ENCODE peak calls at places on chromosomes 4 and X, in five cellular contexts. N is HCEC 1CT; T is NCI-H1092; K is CD8-positive, alpha-beta T cell; Z is lung microvascular endothelial cell. F is an unnamed sample.

GRCh38 chr4:11548529-11549176 is 120.0 kb upstream of the HS3ST1 start:
- DNase-seq in N (no peak), T (no peak), K (no peak), Z (no peak), F (no peak)

GRCh38 chrX:47611926-47612325 is 7.7 kb downstream of the SYN1 start:
- DNase-seq in N (no peak), T (no peak), K (no peak), Z (no peak), F (no peak)

GRCh38 chr4:24980064-24980690 is 50.6 kb downstream of the LGI2 start:
- DNase-seq in N (peak), T (peak), K (no peak), Z (peak), F (peak)

GRCh38 chrX:1205681-1206611 is 6.5 kb downstream of the CRLF2 start:
- DNase-seq in N (peak), T (no peak), K (peak), Z (peak), F (peak)

GRCh38 chr4:68951078-68951805 is at the start of gene UGT2A3:
- DNase-seq in N (no peak), T (no peak), K (no peak), Z (no peak), F (no peak)

GRCh38 chrX:84219551-84219950 is 31.6 kb upstream of the RPS6KA6 start:
- DNase-seq in N (peak), T (no peak), K (no peak), Z (no peak), F (no peak)

GRCh38 chr4:40547446-40548132 is 82.1 kb downstream of the RBM47 start:
- DNase-seq in N (no peak), T (no peak), K (no peak), Z (no peak), F (no peak)

GRCh38 chrX:72716766-72717165 is 2.7 kb upstream of the PHKA1 start:
- DNase-seq in N (no peak), T (no peak), K (no peak), Z (no peak), F (no peak)

GRCh38 chr4:2254665-2255500 is 7.0 kb downstream of the MXD4 start:
- DNase-seq in N (no peak), T (no peak), K (peak), Z (no peak), F (no peak)

GRCh38 chrX:151697537-151697936 is 2.3 kb downstream of the PRRG3 start:
- DNase-seq in N (no peak), T (no peak), K (no peak), Z (no peak), F (peak)

GRCh38 chrX:53456254-53456653 is 22.1 kb upstream of the HSD17B10 start:
- DNase-seq in N (peak), T (no peak), K (no peak), Z (no peak), F (peak)

GRCh38 chr4:59818656-59819055 is 1381.5 kb upstream of the ADGRL3 start:
- DNase-seq in N (no peak), T (no peak), K (no peak), Z (peak), F (no peak)

GRCh38 chr4:53476232-53477037 is 99.0 kb downstream of the FIP1L1 start:
- DNase-seq in N (peak), T (no peak), K (no peak), Z (no peak), F (peak)

GRCh38 chr4:162075691-162076090 is 88.1 kb downstream of the FSTL5 start:
- DNase-seq in N (peak), T (no peak), K (no peak), Z (no peak), F (no peak)

GRCh38 chr4:78369691-78370090 is 181.9 kb upstream of the ANXA3 start:
- DNase-seq in N (peak), T (peak), K (no peak), Z (no peak), F (no peak)

GRCh38 chr4:121998024-121998423 is 46.2 kb upstream of the TRPC3 start:
- DNase-seq in N (peak), T (no peak), K (no peak), Z (no peak), F (no peak)

GRCh38 chrX:149829751-149830191 is 48.0 kb downstream of the MAGEA9 start:
- DNase-seq in N (no peak), T (no peak), K (peak), Z (no peak), F (no peak)